ENCODE peak calls at places on chromosomes 1 and 21, in nine cellular contexts. D, S, H, O, Q, P, C, K and A are unnamed samples.
A peak's percentile ranks its signal among the peaks of the same experiment; 100 is the strongest.

GRCh38 chr21:46131721-46132651 is 23.4 kb downstream of the FTCD start:
- DNase-seq in D (no peak), S (no peak), H (no peak), O (no peak), Q (no peak), P (no peak), C (no peak), K (no peak), A (no peak)

GRCh38 chr1:151399890-151400235 is 490 bp downstream of the PSMB4 start:
- DNase-seq in D (no peak), S (no peak), H (peak; percentile 20), O (no peak), Q (no peak), P (peak; percentile 16), C (no peak), K (peak; percentile 33), A (peak; percentile 20)

GRCh38 chr1:182629674-182630073 is 25.5 kb upstream of the RGS16 start:
- DNase-seq in D (no peak), S (no peak), H (no peak), O (no peak), Q (no peak), P (no peak), C (no peak), K (no peak), A (no peak)

GRCh38 chr1:59204001-59204400 is 92.9 kb upstream of the FGGY start:
- DNase-seq in D (peak; percentile 37), S (no peak), H (no peak), O (no peak), Q (no peak), P (peak; percentile 82), C (no peak), K (no peak), A (no peak)

GRCh38 chr1:14826172-14826636 is 227.7 kb downstream of the KAZN start:
- DNase-seq in D (no peak), S (peak; percentile 5), H (no peak), O (no peak), Q (peak; percentile 78), P (peak; percentile 63), C (no peak), K (peak; percentile 71), A (no peak)

GRCh38 chr1:221310180-221310579 is 430.9 kb downstream of the HLX start:
- DNase-seq in D (no peak), S (no peak), H (no peak), O (no peak), Q (no peak), P (no peak), C (no peak), K (no peak), A (no peak)

GRCh38 chr1:6016191-6016865 is 24.1 kb upstream of the NPHP4 start:
- DNase-seq in D (peak; percentile 16), S (peak; percentile 82), H (peak; percentile 95), O (peak; percentile 60), Q (no peak), P (peak; percentile 44), C (no peak), K (no peak), A (peak; percentile 79)

GRCh38 chr1:26696191-26696644 is 403 bp downstream of the ARID1A start:
- DNase-seq in D (peak; percentile 45), S (no peak), H (no peak), O (no peak), Q (no peak), P (no peak), C (no peak), K (no peak), A (no peak)

GRCh38 chr1:236176337-236177336 is 34.3 kb downstream of the GPR137B start:
- DNase-seq in D (no peak), S (no peak), H (no peak), O (no peak), Q (no peak), P (peak; percentile 24), C (no peak), K (no peak), A (no peak)

GRCh38 chr21:36583591-36583990 is 103.7 kb upstream of the CLDN14 start:
- DNase-seq in D (no peak), S (no peak), H (no peak), O (no peak), Q (no peak), P (no peak), C (no peak), K (no peak), A (no peak)

GRCh38 chr21:36587388-36587787 is 107.5 kb upstream of the CLDN14 start:
- DNase-seq in D (no peak), S (peak; percentile 95), H (peak; percentile 91), O (no peak), Q (no peak), P (no peak), C (no peak), K (peak; percentile 22), A (peak; percentile 87)

GRCh38 chr21:36579898-36580297 is 100.0 kb upstream of the CLDN14 start:
- DNase-seq in D (no peak), S (no peak), H (no peak), O (no peak), Q (no peak), P (no peak), C (no peak), K (no peak), A (no peak)

GRCh38 chr21:36589352-36589971 is 109.5 kb upstream of the SIM2 start:
- DNase-seq in D (no peak), S (peak; percentile 70), H (no peak), O (no peak), Q (no peak), P (peak; percentile 37), C (peak; percentile 16), K (peak; percentile 24), A (peak; percentile 35)

DNA sequence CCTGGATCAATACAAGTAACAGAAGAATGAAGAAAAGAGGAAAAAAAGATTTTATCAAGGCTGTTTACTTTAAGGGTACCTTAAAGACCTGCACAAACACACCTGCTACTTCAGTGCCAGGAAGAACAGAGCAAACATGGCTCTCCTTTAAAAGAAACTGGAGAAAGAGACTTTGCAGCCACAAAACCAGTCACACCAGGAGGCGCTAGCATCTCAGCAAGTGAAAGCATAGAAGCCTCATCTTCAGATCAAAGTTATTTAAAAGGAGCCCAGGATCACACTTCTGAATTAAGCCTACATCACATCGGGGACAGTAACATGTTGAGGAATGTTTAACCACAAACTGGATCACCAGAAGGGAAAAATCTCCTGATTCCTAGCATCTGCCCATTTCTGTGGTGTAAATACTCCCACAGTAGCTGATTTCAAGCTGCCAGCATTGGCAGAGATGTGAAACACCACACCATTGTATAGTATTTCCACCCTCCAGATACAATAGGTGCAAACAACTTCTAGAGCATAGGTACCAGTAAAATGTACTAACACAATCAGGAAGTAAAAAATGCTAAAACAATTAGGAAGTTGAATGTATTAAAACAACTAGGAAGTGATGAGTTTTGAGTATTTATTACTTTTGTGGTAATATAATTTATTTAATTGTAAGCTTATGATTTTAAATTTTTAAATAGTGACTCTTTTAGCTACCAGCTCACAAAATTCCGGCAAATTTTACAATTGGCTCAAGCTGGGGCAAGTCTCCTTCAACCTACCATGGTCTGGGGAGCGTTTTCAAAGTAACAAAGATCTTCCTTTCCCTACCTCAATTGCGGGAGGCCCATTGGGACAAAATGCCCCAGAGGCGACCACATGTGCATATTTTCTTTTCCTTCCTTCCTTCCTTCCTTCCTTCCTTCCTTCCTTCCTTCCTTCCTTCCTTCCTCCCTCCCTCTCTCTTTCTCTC is 105.3 kb upstream of the CLDN14 start:
- DNase-seq in D (no peak), S (peak; percentile 57), H (no peak), O (no peak), Q (no peak), P (no peak), C (no peak), K (no peak), A (peak; percentile 8)
- TF ChIP-seq CTCF in D (no peak), S (peak; percentile 73), H (peak; percentile 17), O (peak; percentile 17), Q (no peak), P (no peak), C (peak; percentile 14), K (no peak), A (no peak)

GRCh38 chr1:15915991-15916390 is 59.9 kb downstream of the ZBTB17 start:
- DNase-seq in D (no peak), S (peak; percentile 32), H (no peak), O (no peak), Q (no peak), P (no peak), C (no peak), K (no peak), A (no peak)
- H3K4me3 ChIP-seq in D (no peak overlapping the region), S (no peak overlapping the region), H (no peak overlapping the region), O (no peak overlapping the region), Q (no peak overlapping the region), P (no peak overlapping the region), C (no peak overlapping the region), K (no peak overlapping the region), A (no peak overlapping the region)

GRCh38 chr1:83769594-83770321 is 229.2 kb downstream of the TTLL7 start:
- DNase-seq in D (no peak), S (no peak), H (no peak), O (no peak), Q (no peak), P (no peak), C (no peak), K (no peak), A (no peak)
- TF ChIP-seq CTCF in D (no peak), S (no peak), H (no peak), O (no peak), Q (no peak), P (no peak), C (no peak), K (no peak), A (no peak)

GRCh38 chr1:229002451-229002960 is 267.2 kb downstream of the RHOU start:
- DNase-seq in D (no peak), S (no peak), H (no peak), O (no peak), Q (no peak), P (no peak), C (no peak), K (no peak), A (no peak)

GRCh38 chr1:229004227-229004833 is 266.6 kb upstream of the RAB4A start:
- DNase-seq in D (no peak), S (no peak), H (no peak), O (no peak), Q (no peak), P (no peak), C (no peak), K (no peak), A (no peak)

GRCh38 chr1:229005097-229005496 is 265.8 kb upstream of the RAB4A start:
- DNase-seq in D (no peak), S (no peak), H (no peak), O (no peak), Q (no peak), P (no peak), C (no peak), K (no peak), A (no peak)

GRCh38 chr1:229002037-229002436 is 266.8 kb downstream of the RHOU start:
- DNase-seq in D (no peak), S (no peak), H (no peak), O (no peak), Q (no peak), P (no peak), C (no peak), K (no peak), A (no peak)

GRCh38 chr1:229003233-229004031 is 267.5 kb upstream of the RAB4A start:
- DNase-seq in D (no peak), S (no peak), H (no peak), O (no peak), Q (no peak), P (no peak), C (no peak), K (peak; percentile 28), A (no peak)
- H3K4me3 ChIP-seq in D (no peak overlapping the region), S (no peak overlapping the region), H (no peak overlapping the region), O (no peak overlapping the region), Q (no peak overlapping the region), P (no peak overlapping the region), C (no peak overlapping the region), K (no peak overlapping the region), A (no peak overlapping the region)